ENCODE peak calls at places on chromosomes 13 and 19, in six cellular contexts. One of them, this sample, is unnamed.
A peak's percentile ranks its signal among the peaks of the same experiment; 100 is the strongest.

GRCh38 chr19:39009001-39009400 is 23.3 kb downstream of the FBXO27 start:
- DNase-seq in GM23338: no peak
- DNase-seq in tibial artery: no peak
- DNase-seq in DND-41: no peak
- DNase-seq in AG09309: no peak
- DNase-seq in cardiac fibroblast: no peak
- DNase-seq in this sample: no peak

GRCh38 chr13:60018536-60018935 is 145.2 kb downstream of the DIAPH3 start:
- DNase-seq in GM23338: no peak
- DNase-seq in tibial artery: no peak
- DNase-seq in DND-41: no peak
- DNase-seq in AG09309: no peak
- DNase-seq in cardiac fibroblast: no peak
- DNase-seq in this sample: no peak

GRCh38 chr19:23399443-23399842 is 4.2 kb upstream of the ZNF91 start:
- DNase-seq in GM23338: no peak
- DNase-seq in tibial artery: no peak
- DNase-seq in DND-41: no peak
- DNase-seq in AG09309: no peak
- DNase-seq in cardiac fibroblast: no peak
- DNase-seq in this sample: no peak

GRCh38 chr13:113162783-113163685 is 4.6 kb downstream of the PROZ start:
- DNase-seq in GM23338: no peak
- DNase-seq in tibial artery: no peak
- DNase-seq in DND-41: peak; percentile 34
- DNase-seq in AG09309: no peak
- DNase-seq in cardiac fibroblast: no peak
- DNase-seq in this sample: no peak

GRCh38 chr19:56842421-56842820 is 1.9 kb upstream of the PEG3 start:
- DNase-seq in GM23338: no peak
- DNase-seq in tibial artery: no peak
- DNase-seq in DND-41: no peak
- DNase-seq in AG09309: no peak
- DNase-seq in cardiac fibroblast: no peak
- DNase-seq in this sample: no peak

GRCh38 chr13:95100525-95101121 is 200.6 kb downstream of the ABCC4 start:
- DNase-seq in GM23338: no peak
- DNase-seq in tibial artery: no peak
- DNase-seq in DND-41: no peak
- DNase-seq in AG09309: peak; percentile 78
- DNase-seq in cardiac fibroblast: peak; percentile 91
- DNase-seq in this sample: no peak

GRCh38 chr13:74133657-74134201 is 475 bp downstream of the KLF12 start:
- DNase-seq in GM23338: peak; percentile 85
- DNase-seq in tibial artery: peak; percentile 93
- DNase-seq in DND-41: peak; percentile 95
- DNase-seq in AG09309: peak; percentile 86
- DNase-seq in cardiac fibroblast: peak; percentile 92
- DNase-seq in this sample: peak; percentile 30

GRCh38 chr19:43504426-43505185 is at the start of gene PHLDB3:
- DNase-seq in GM23338: peak; percentile 65
- DNase-seq in tibial artery: peak; percentile 75
- DNase-seq in DND-41: peak; percentile 65
- DNase-seq in AG09309: no peak
- DNase-seq in cardiac fibroblast: no peak
- DNase-seq in this sample: no peak

GRCh38 chr19:44539236-44539819 is 9.9 kb upstream of the CEACAM20 start:
- DNase-seq in GM23338: no peak
- DNase-seq in tibial artery: peak; percentile 4
- DNase-seq in DND-41: no peak
- DNase-seq in AG09309: no peak
- DNase-seq in cardiac fibroblast: peak; percentile 57
- DNase-seq in this sample: no peak

GRCh38 chr13:98293103-98293502 is 116.0 kb upstream of the RNF113B start:
- DNase-seq in GM23338: no peak
- DNase-seq in tibial artery: no peak
- DNase-seq in DND-41: no peak
- DNase-seq in AG09309: no peak
- DNase-seq in cardiac fibroblast: no peak
- DNase-seq in this sample: no peak

GRCh38 chr13:86960876-86961275 is 710.3 kb upstream of the SLITRK5 start:
- DNase-seq in GM23338: no peak
- DNase-seq in tibial artery: no peak
- DNase-seq in DND-41: no peak
- DNase-seq in AG09309: no peak
- DNase-seq in cardiac fibroblast: no peak
- DNase-seq in this sample: no peak

GRCh38 chr19:49336482-49337266 is 1.5 kb downstream of the CD37 start:
- DNase-seq in GM23338: no peak
- DNase-seq in tibial artery: peak; percentile 58
- DNase-seq in DND-41: no peak
- DNase-seq in AG09309: no peak
- DNase-seq in cardiac fibroblast: no peak
- DNase-seq in this sample: no peak

GRCh38 chr19:49337267-49338022 is 2.2 kb downstream of the CD37 start:
- DNase-seq in GM23338: peak; percentile 33
- DNase-seq in tibial artery: no peak
- DNase-seq in DND-41: no peak
- DNase-seq in AG09309: no peak
- DNase-seq in cardiac fibroblast: no peak
- DNase-seq in this sample: no peak

GRCh38 chr19:49338691-49339363 is 3.6 kb downstream of the CD37 start:
- DNase-seq in GM23338: peak; percentile 99
- DNase-seq in tibial artery: peak; percentile 90
- DNase-seq in DND-41: no peak
- DNase-seq in AG09309: no peak
- DNase-seq in cardiac fibroblast: peak; percentile 34
- DNase-seq in this sample: no peak

GRCh38 chr19:49339364-49340068 is 4.3 kb downstream of the CD37 start:
- DNase-seq in GM23338: peak; percentile 97
- DNase-seq in tibial artery: peak; percentile 97
- DNase-seq in DND-41: no peak
- DNase-seq in AG09309: no peak
- DNase-seq in cardiac fibroblast: peak; percentile 78
- DNase-seq in this sample: no peak

GRCh38 chr19:49338023-49338677 is 2.9 kb downstream of the CD37 start:
- DNase-seq in GM23338: peak; percentile 74
- DNase-seq in tibial artery: peak; percentile 67
- DNase-seq in DND-41: no peak
- DNase-seq in AG09309: no peak
- DNase-seq in cardiac fibroblast: no peak
- DNase-seq in this sample: no peak
- H3K4me3 ChIP-seq in GM23338: peak overlapping the region; percentile 57
- H3K4me3 ChIP-seq in tibial artery: peak overlapping the region; percentile 52
- H3K4me3 ChIP-seq in DND-41: no peak overlapping the region
- H3K4me3 ChIP-seq in AG09309: no peak overlapping the region
- H3K4me3 ChIP-seq in cardiac fibroblast: peak overlapping the region; percentile 15
- H3K4me3 ChIP-seq in this sample: no peak overlapping the region

GRCh38 chr19:35938282-35939224 is 2.4 kb downstream of the LRFN3 start:
- DNase-seq in GM23338: no peak
- DNase-seq in tibial artery: no peak
- DNase-seq in DND-41: no peak
- DNase-seq in AG09309: no peak
- DNase-seq in cardiac fibroblast: no peak
- DNase-seq in this sample: no peak
- H3K4me3 ChIP-seq in GM23338: peak overlapping the region; percentile 91
- H3K4me3 ChIP-seq in tibial artery: peak overlapping the region; percentile 88
- H3K4me3 ChIP-seq in DND-41: peak overlapping the region; percentile 67
- H3K4me3 ChIP-seq in AG09309: no peak overlapping the region
- H3K4me3 ChIP-seq in cardiac fibroblast: no peak overlapping the region
- H3K4me3 ChIP-seq in this sample: no peak overlapping the region

DNA sequence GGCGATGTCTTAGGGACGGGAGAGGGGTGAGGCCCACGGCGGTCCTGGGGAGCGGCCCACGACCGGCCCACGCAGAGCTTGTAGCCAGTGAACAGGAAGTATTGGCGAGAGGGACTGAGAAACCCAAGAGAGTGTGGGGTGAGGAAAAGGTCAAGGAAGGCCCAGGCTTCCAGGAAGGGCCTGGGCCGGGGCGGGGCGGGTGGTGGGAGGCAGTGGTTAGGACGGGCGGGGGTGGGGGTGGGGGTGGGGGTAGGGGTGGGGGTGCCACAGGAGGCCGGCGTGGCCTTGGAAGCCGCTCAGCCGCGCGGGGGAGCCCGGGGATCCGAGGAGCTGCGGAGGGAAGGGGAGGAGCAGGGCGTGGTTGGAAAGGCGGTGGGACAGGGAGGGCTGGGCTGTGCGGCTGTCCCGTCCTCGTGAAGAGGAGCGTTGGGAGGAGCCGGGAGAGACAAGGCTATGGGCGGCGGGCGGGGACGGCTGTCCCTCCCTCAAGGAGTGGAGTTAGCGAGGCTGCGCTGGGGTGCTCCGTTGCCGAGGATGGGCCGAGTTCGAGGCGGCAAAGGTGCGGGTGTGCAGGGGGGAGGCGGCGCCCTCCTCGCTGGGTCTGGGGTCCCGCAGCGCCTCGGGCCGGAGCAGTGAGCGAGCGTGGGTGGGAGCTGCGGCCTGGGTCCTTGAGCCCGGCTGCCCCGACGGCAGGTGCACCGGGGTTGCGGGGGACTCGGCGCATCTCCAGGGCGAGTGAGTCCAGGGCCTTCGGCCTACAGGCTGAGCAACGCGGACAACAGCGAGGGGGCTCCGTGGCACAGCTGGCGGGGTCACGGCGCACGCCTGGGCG is 254.4 kb upstream of the SGCG start:
- DNase-seq in GM23338: peak; percentile 82
- DNase-seq in tibial artery: no peak
- DNase-seq in DND-41: no peak
- DNase-seq in AG09309: no peak
- DNase-seq in cardiac fibroblast: no peak
- DNase-seq in this sample: no peak
- H3K4me3 ChIP-seq in GM23338: peak overlapping the region; percentile 73
- H3K4me3 ChIP-seq in tibial artery: peak overlapping the region; percentile 34
- H3K4me3 ChIP-seq in DND-41: no peak overlapping the region
- H3K4me3 ChIP-seq in AG09309: no peak overlapping the region
- H3K4me3 ChIP-seq in cardiac fibroblast: peak overlapping the region; percentile 17
- H3K4me3 ChIP-seq in this sample: no peak overlapping the region

DNA sequence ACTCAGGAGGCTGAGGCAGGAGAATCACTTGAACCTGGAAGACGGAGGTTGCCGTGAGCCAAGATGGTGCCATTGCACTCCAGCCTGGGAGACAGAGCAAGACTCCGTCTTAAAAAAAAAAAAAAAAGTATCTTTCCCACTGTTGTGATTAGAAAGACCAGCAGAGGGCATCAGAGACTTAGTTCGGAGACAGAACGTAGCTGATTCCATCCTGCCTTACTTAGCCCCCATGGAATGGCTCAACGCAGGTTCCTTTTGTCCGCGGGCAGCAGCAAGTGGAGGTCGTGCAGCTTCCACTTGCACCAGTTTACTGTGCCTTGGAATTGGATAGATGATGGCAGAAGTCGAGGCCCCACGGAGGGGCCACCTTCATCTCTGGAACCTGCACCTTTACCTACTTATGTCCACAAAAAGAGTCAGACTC is 8.1 kb downstream of the TIMM29 start:
- DNase-seq in GM23338: peak; percentile 96
- DNase-seq in tibial artery: no peak
- DNase-seq in DND-41: peak; percentile 54
- DNase-seq in AG09309: peak; percentile 48
- DNase-seq in cardiac fibroblast: peak; percentile 86
- DNase-seq in this sample: peak; percentile 81
- H3K4me3 ChIP-seq in GM23338: no peak overlapping the region
- H3K4me3 ChIP-seq in tibial artery: no peak overlapping the region
- H3K4me3 ChIP-seq in DND-41: no peak overlapping the region
- H3K4me3 ChIP-seq in AG09309: no peak overlapping the region
- H3K4me3 ChIP-seq in cardiac fibroblast: no peak overlapping the region
- H3K4me3 ChIP-seq in this sample: no peak overlapping the region

DNA sequence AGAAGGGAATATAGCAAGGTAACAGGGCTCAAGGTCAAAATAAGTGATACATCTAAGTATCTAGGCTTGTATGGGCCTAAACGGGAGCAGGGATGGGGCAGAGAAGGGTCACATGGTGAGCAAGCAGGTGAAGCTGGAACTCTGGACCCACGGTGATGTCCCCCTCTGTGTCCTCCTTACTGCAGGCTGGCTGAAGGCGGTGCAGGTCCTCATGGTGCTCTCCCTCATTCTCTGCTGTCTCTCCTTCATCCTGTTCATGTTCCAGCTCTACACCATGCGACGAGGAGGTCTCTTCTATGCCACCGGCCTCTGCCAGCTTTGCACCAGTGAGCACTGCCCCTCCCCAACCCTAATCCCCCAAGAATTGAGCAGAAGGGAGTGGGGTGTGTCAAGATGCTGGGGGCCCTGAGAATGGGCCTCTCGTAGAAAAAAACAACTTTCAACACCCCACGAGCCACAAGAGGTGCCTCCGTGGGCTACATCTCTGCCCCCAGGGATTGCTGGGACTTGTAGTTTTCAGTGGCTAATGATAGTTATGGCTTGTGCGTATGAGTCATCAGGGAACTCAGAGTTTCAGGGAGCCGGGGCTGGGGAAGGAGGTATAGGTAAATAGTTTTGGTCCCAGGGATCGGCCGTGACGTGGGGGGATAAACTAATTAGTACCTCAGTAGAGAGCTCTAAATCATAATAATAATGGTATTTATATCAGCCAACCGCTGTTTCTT is 4.0 kb downstream of the EMP3 start:
- DNase-seq in GM23338: peak; percentile 85
- DNase-seq in tibial artery: no peak
- DNase-seq in DND-41: peak; percentile 27
- DNase-seq in AG09309: no peak
- DNase-seq in cardiac fibroblast: peak; percentile 57
- DNase-seq in this sample: peak; percentile 93
- H3K4me3 ChIP-seq in GM23338: peak overlapping the region; percentile 69
- H3K4me3 ChIP-seq in tibial artery: no peak overlapping the region
- H3K4me3 ChIP-seq in DND-41: peak overlapping the region; percentile 68
- H3K4me3 ChIP-seq in AG09309: no peak overlapping the region
- H3K4me3 ChIP-seq in cardiac fibroblast: no peak overlapping the region
- H3K4me3 ChIP-seq in this sample: peak overlapping the region; percentile 50

DNA sequence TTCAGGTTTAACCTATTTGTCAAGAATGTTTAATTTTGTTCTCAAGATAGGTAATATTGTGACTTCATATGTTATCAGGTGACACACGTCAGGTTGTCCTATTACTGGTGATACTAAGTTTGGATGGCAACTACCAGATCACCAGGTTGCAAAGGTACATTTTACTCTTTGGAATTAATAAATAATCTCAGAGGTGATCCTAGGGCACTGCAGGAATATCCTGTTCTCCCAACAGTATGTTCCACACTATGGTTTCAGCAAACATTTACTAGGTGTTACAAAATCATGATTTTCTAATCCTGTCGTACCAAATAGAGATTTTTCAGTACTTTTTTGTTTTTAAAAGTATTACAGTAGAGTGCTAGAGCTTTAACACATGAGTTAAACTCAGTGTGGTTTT is 29.3 kb upstream of the MYCBP2 start:
- DNase-seq in GM23338: no peak
- DNase-seq in tibial artery: no peak
- DNase-seq in DND-41: no peak
- DNase-seq in AG09309: no peak
- DNase-seq in cardiac fibroblast: no peak
- DNase-seq in this sample: no peak
- H3K4me3 ChIP-seq in GM23338: no peak overlapping the region
- H3K4me3 ChIP-seq in tibial artery: no peak overlapping the region
- H3K4me3 ChIP-seq in DND-41: no peak overlapping the region
- H3K4me3 ChIP-seq in AG09309: no peak overlapping the region
- H3K4me3 ChIP-seq in cardiac fibroblast: no peak overlapping the region
- H3K4me3 ChIP-seq in this sample: no peak overlapping the region

This sample was measured in NB4.